ENCODE peak calls at places on chromosomes 2 and 18, in four cellular contexts. T is IMR-90, O is H9, N is H1. Y is an unnamed sample.

GRCh38 chr2:29751390-29751789 is 170.0 kb downstream of the ALK start:
- DNase-seq in T (no peak), O (no peak), N (no peak), Y (no peak)

GRCh38 chr2:113720167-113720566 is 36.3 kb downstream of the SLC35F5 start:
- DNase-seq in T (peak; percentile 20), O (no peak), N (no peak), Y (peak; percentile 13)

GRCh38 chr2:119231975-119232665 is 8.5 kb downstream of the STEAP3 start:
- DNase-seq in T (peak; percentile 74), O (no peak), N (no peak), Y (no peak)

GRCh38 chr18:70195852-70196434 is 9.5 kb downstream of the RTTN start:
- DNase-seq in O (no peak), T (peak; percentile 70), N (no peak), Y (peak; percentile 49)

GRCh38 chr2:159086874-159087273 is 118.4 kb downstream of the TANC1 start:
- DNase-seq in O (no peak), T (no peak), N (no peak), Y (no peak)

GRCh38 chr2:27888790-27889189 is 1.4 kb downstream of the RBKS start:
- DNase-seq in T (peak; percentile 28), N (no peak), O (no peak), Y (no peak)

GRCh38 chr18:58842978-58843661 is 21.6 kb upstream of the ZNF532 start:
- DNase-seq in O (no peak), N (no peak), T (no peak), Y (peak; percentile 43)

GRCh38 chr2:32632089-32632488 is 4.2 kb downstream of the TTC27 start:
- DNase-seq in N (no peak), T (peak; percentile 63), O (no peak), Y (peak; percentile 27)

GRCh38 chr2:238158018-238158806 is 558 bp upstream of the ERFE start:
- DNase-seq in T (no peak), O (no peak), N (no peak), Y (no peak)

GRCh38 chr18:44128365-44128764 is 552.3 kb upstream of the SETBP1 start:
- DNase-seq in O (no peak), N (no peak), T (peak; percentile 8), Y (no peak)

GRCh38 chr2:200216310-200216709 is 90.2 kb upstream of the SPATS2L start:
- DNase-seq in T (no peak), O (no peak), N (no peak), Y (no peak)

GRCh38 chr2:130766711-130767407 is 11.5 kb downstream of the AMER3 start:
- DNase-seq in T (no peak), O (no peak), N (no peak), Y (no peak)

GRCh38 chr2:240162531-240162930 is 22.1 kb upstream of the OTOS start:
- DNase-seq in N (no peak), T (no peak), O (no peak), Y (no peak)

GRCh38 chr18:60067426-60068210 is 167.8 kb downstream of the PMAIP1 start:
- DNase-seq in N (no peak), T (no peak), O (no peak), Y (peak; percentile 65)

GRCh38 chr2:96594282-96594681 is 43.8 kb downstream of the KANSL3 start:
- DNase-seq in T (no peak), O (no peak), N (no peak), Y (no peak)

GRCh38 chr2:240324312-240325005 is 111.0 kb upstream of the GPC1 start:
- DNase-seq in O (no peak), N (no peak), T (no peak), Y (no peak)

GRCh38 chr2:43225093-43225787 is 1.2 kb downstream of the ZFP36L2 start:
- DNase-seq in N (no peak), O (peak; percentile 47), T (peak; percentile 64), Y (peak; percentile 79)

GRCh38 chr2:177649568-177650271 is 257.1 kb downstream of the AGPS start:
- DNase-seq in T (no peak), O (no peak), N (no peak), Y (no peak)

GRCh38 chr18:51151568-51152511 is 45.6 kb downstream of the MEX3C start:
- DNase-seq in O (peak; percentile 23), T (no peak), N (no peak), Y (peak; percentile 22)

GRCh38 chr18:7272268-7273049 is 41.6 kb downstream of the LRRC30 start:
- DNase-seq in O (peak; percentile 67), N (peak; percentile 46), T (peak; percentile 61), Y (peak; percentile 77)

GRCh38 chr2:238061310-238062202 is 755 bp downstream of the SCLY start:
- DNase-seq in O (peak; percentile 67), N (no peak), T (peak; percentile 33), Y (peak; percentile 76)

GRCh38 chr2:88355486-88355885 is 97.0 kb downstream of the FOXI3 start:
- DNase-seq in O (peak; percentile 43), N (peak; percentile 46), T (no peak), Y (peak; percentile 89)

GRCh38 chr2:98463988-98464771 is 19.5 kb downstream of the INPP4A start:
- DNase-seq in O (no peak), T (no peak), N (no peak), Y (peak; percentile 75)

GRCh38 chr2:77101796-77102452 is 420.3 kb downstream of the LRRTM4 start:
- DNase-seq in N (no peak), O (peak; percentile 36), T (no peak), Y (peak; percentile 51)
- H3K56ac ChIP-seq in N (no peak overlapping the region), O (no peak overlapping the region), T (no peak overlapping the region), Y (no peak overlapping the region)

DNA sequence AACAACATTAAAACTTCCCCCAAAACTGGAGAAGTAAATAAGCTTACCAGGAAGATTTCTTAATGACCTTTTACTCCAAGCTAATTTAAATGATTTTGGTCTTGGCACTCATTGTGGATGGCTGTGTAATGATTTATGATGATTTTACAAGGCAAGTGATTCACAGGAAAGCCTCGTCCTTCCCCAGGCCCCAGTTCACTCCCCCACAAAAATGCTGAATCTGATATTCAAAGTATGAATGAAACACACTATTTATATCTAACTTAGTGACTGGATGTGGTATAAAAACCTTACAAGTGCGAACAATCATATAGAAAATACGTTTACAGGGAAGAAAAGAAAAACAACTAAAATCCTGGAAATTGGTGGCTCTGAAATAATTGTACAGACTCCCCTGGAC is 49.8 kb downstream of the ZNF516 start:
- DNase-seq in O (no peak), N (no peak), T (peak; percentile 84), Y (no peak)
- H3K4me1 ChIP-seq in O (no peaks in the 10 kb centered on the region), N (no peaks in the 10 kb centered on the region), T (peaks cover 34% of the 10 kb centered on the region), Y (no peaks in the 10 kb centered on the region)

GRCh38 chr2:157460384-157460837 is 16.5 kb upstream of the CYTIP start:
- DNase-seq in O (no peak), N (no peak), T (no peak), Y (peak; percentile 22)
- H3K56ac ChIP-seq in O (no peak overlapping the region), N (no peak overlapping the region), T (no peak overlapping the region), Y (no peak overlapping the region)

GRCh38 chr2:54728669-54729120 is 5.2 kb downstream of the EML6 start:
- DNase-seq in T (peak; percentile 88), N (no peak), O (no peak), Y (no peak)
- H3K4me1 ChIP-seq in T (no peaks in the 10 kb centered on the region), N (no peaks in the 10 kb centered on the region), O (no peaks in the 10 kb centered on the region), Y (peaks cover 2% of the 10 kb centered on the region)

GRCh38 chr18:12452801-12453200 is 45.1 kb downstream of the PRELID3A start:
- DNase-seq in T (no peak), O (no peak), N (no peak), Y (no peak)
- H3K56ac ChIP-seq in T (no peak overlapping the region), O (no peak overlapping the region), N (no peak overlapping the region), Y (no peak overlapping the region)

GRCh38 chr2:191680639-191681038 is 2.7 kb downstream of the NABP1 start:
- DNase-seq in N (no peak), O (no peak), T (no peak), Y (no peak)
- H3K4me1 ChIP-seq in N (no peaks in the 10 kb centered on the region), O (no peaks in the 10 kb centered on the region), T (peaks cover 8% of the 10 kb centered on the region), Y (no peaks in the 10 kb centered on the region)

GRCh38 chr2:139836769-139837168 is 1056.6 kb upstream of the NXPH2 start:
- DNase-seq in N (no peak), O (no peak), T (no peak), Y (no peak)
- H3K56ac ChIP-seq in N (no peak overlapping the region), O (no peak overlapping the region), T (no peak overlapping the region), Y (no peak overlapping the region)

Y was measured in mesendoderm.